ENCODE peak calls at places on chromosomes 7 and 10, in four cellular contexts. S, P, Y and O are unnamed samples.

GRCh38 chr10:130371686-130372085 is 235.5 kb downstream of the GLRX3 start:
- DNase-seq in Y (no peak), S (no peak), P (no peak), O (no peak)

GRCh38 chr10:10956681-10957225 is 60.9 kb upstream of the CELF2 start:
- DNase-seq in P (no peak), S (no peak), Y (no peak), O (no peak)

GRCh38 chr7:83519240-83519639 is 129.7 kb downstream of the SEMA3E start:
- DNase-seq in Y (no peak), P (no peak), S (no peak), O (no peak)

GRCh38 chr7:102066476-102066875 is 220.2 kb upstream of the SH2B2 start:
- DNase-seq in Y (no peak), S (no peak), P (no peak), O (no peak)

GRCh38 chr10:128998101-128998500 is 468.9 kb upstream of the MGMT start:
- DNase-seq in P (no peak), S (no peak), Y (no peak), O (no peak)

GRCh38 chr7:20440472-20441105 is 109.9 kb downstream of the ITGB8 start:
- DNase-seq in S (no peak), Y (no peak), P (no peak), O (no peak)

GRCh38 chr10:42111661-42112330 is 526.6 kb downstream of the ZNF33B start:
- DNase-seq in S (no peak), P (no peak), Y (no peak), O (no peak)

GRCh38 chr10:52677087-52677486 is 95.5 kb downstream of the MBL2 start:
- DNase-seq in P (no peak), S (no peak), Y (no peak), O (no peak)

GRCh38 chr10:2658780-2659179 is 408.6 kb upstream of the PFKP start:
- DNase-seq in S (no peak), Y (no peak), P (no peak), O (no peak)

GRCh38 chr7:116208919-116209318 is 1.4 kb upstream of the TES start:
- DNase-seq in Y (no peak), P (no peak), S (no peak), O (no peak)

GRCh38 chr10:84548869-84549268 is 220.5 kb downstream of the CCSER2 start:
- DNase-seq in Y (no peak), P (no peak), S (no peak), O (no peak)

GRCh38 chr10:79454259-79454658 is 8.8 kb upstream of the ZCCHC24 start:
- DNase-seq in S (no peak), P (no peak), Y (no peak), O (no peak)

GRCh38 chr7:28570113-28570969 is 158.0 kb downstream of the CREB5 start:
- DNase-seq in P (no peak), Y (no peak), S (no peak), O (no peak)

GRCh38 chr7:143885951-143886350 is 16.0 kb downstream of the TCAF1 start:
- DNase-seq in Y (no peak), P (no peak), S (no peak), O (no peak)

GRCh38 chr7:157547611-157548010 is 210.8 kb downstream of the DNAJB6 start:
- DNase-seq in S (no peak), Y (no peak), P (no peak), O (no peak)

GRCh38 chr7:2011266-2012043 is 221.3 kb downstream of the MAD1L1 start:
- DNase-seq in S (no peak), P (no peak), Y (no peak), O (no peak)

GRCh38 chr10:132933308-132934042 is 8.9 kb downstream of the CFAP46 start:
- DNase-seq in Y (no peak), P (no peak), S (no peak), O (no peak)

GRCh38 chr10:97843296-97843671 is 6.4 kb upstream of the GOLGA7B start:
- DNase-seq in P (no peak), S (no peak), Y (no peak), O (no peak)

GRCh38 chr7:18179058-18179457 is 151.4 kb upstream of the PRPS1L1 start:
- DNase-seq in Y (no peak), P (no peak), S (no peak), O (no peak)

GRCh38 chr7:73839743-73840714 is 2.3 kb downstream of the METTL27 start:
- DNase-seq in S (no peak), P (no peak), Y (no peak), O (no peak)

GRCh38 chr10:113945687-113946085 is 91.2 kb downstream of the NHLRC2 start:
- DNase-seq in Y (no peak), S (no peak), P (no peak), O (no peak)

GRCh38 chr10:96577037-96577436 is 9.8 kb downstream of the TM9SF3 start:
- DNase-seq in Y (no peak), P (no peak), S (no peak), O (no peak)

GRCh38 chr10:92146072-92146471 is 144.8 kb downstream of the CPEB3 start:
- DNase-seq in P (no peak), S (no peak), Y (no peak), O (no peak)

GRCh38 chr7:22576941-22577927 is 77.2 kb upstream of the STEAP1B start:
- DNase-seq in S (peak; percentile 6), P (no peak), Y (no peak), O (no peak)

GRCh38 chr7:47393406-47393805 is 188.5 kb downstream of the TNS3 start:
- DNase-seq in Y (no peak), P (no peak), S (no peak), O (no peak)

GRCh38 chr7:154620307-154620706 is 382.6 kb downstream of the PAXIP1 start:
- DNase-seq in S (no peak), P (no peak), Y (no peak), O (no peak)

GRCh38 chr7:69211336-69211735 is 386.9 kb upstream of the AUTS2 start:
- DNase-seq in Y (no peak), S (no peak), P (no peak), O (no peak)

GRCh38 chr7:20834656-20835055 is 48.0 kb upstream of the SP8 start:
- DNase-seq in Y (no peak), S (no peak), P (peak; percentile 6), O (no peak)